ENCODE peak calls at places on chromosomes 3 and 15, in five cellular contexts. Y is endodermal cell, M is stomach, H is esophagus muscularis mucosa, J is fibroblast of lung. N is an unnamed sample.
A peak's percentile ranks its signal among the peaks of the same experiment; 100 is the strongest.

GRCh38 chr3:172140499-172141391 is 101.4 kb downstream of the FNDC3B start:
- DNase-seq in H (no peak), Y (no peak), J (peak; percentile 98), M (no peak), N (no peak)

GRCh38 chr3:124258057-124258500 is 266.2 kb upstream of the ROPN1 start:
- DNase-seq in Y (no peak), H (no peak), M (no peak), J (peak; percentile 89), N (no peak)

GRCh38 chr3:160052385-160053047 is 63.9 kb downstream of the IL12A start:
- DNase-seq in Y (no peak), H (no peak), M (peak; percentile 26), J (peak; percentile 59), N (no peak)

GRCh38 chr3:115204470-115204869 is 57.4 kb upstream of the ZBTB20 start:
- DNase-seq in H (no peak), M (no peak), Y (no peak), J (no peak), N (no peak)

GRCh38 chr3:102530443-102531195 is 95.8 kb downstream of the ZPLD1 start:
- DNase-seq in H (no peak), M (no peak), Y (no peak), J (peak; percentile 52), N (no peak)

GRCh38 chr3:15572138-15572537 is 29.2 kb downstream of the HACL1 start:
- DNase-seq in M (no peak), Y (no peak), H (no peak), J (no peak), N (no peak)

GRCh38 chr3:40597441-40597840 is 72.7 kb downstream of the ZNF621 start:
- DNase-seq in H (no peak), M (no peak), Y (no peak), J (peak; percentile 73), N (no peak)

GRCh38 chr3:27431116-27431515 is 53.1 kb downstream of the SLC4A7 start:
- DNase-seq in Y (no peak), H (no peak), J (peak; percentile 99), M (peak; percentile 27), N (no peak)

GRCh38 chr15:78207641-78208340 is 26.6 kb downstream of the ACSBG1 start:
- DNase-seq in H (no peak), Y (no peak), M (peak; percentile 15), J (no peak), N (no peak)

GRCh38 chr15:49823987-49824538 is 203.2 kb downstream of the DTWD1 start:
- DNase-seq in J (no peak), H (no peak), Y (no peak), M (no peak), N (no peak)

GRCh38 chr3:45986303-45986982 is 9.2 kb downstream of the FYCO1 start:
- DNase-seq in J (peak; percentile 90), M (peak; percentile 86), H (no peak), Y (no peak), N (no peak)

GRCh38 chr15:62472616-62473299 is 307.7 kb upstream of the C2CD4B start:
- DNase-seq in H (no peak), M (no peak), J (no peak), Y (no peak), N (no peak)

GRCh38 chr3:166451997-166452396 is 614.8 kb upstream of the BCHE start:
- DNase-seq in Y (no peak), H (no peak), M (no peak), J (no peak), N (no peak)

GRCh38 chr15:68418611-68419161 is 13.3 kb downstream of the ITGA11 start:
- DNase-seq in H (peak; percentile 91), Y (peak; percentile 42), M (peak; percentile 53), J (peak; percentile 79), N (no peak)

GRCh38 chr3:96213393-96213792 is 601.0 kb upstream of the EPHA6 start:
- DNase-seq in M (no peak), H (no peak), J (no peak), Y (no peak), N (no peak)
- TF ChIP-seq CTCF in M (no peak), H (no peak), J (no peak), Y (no peak), N (no peak)

DNA sequence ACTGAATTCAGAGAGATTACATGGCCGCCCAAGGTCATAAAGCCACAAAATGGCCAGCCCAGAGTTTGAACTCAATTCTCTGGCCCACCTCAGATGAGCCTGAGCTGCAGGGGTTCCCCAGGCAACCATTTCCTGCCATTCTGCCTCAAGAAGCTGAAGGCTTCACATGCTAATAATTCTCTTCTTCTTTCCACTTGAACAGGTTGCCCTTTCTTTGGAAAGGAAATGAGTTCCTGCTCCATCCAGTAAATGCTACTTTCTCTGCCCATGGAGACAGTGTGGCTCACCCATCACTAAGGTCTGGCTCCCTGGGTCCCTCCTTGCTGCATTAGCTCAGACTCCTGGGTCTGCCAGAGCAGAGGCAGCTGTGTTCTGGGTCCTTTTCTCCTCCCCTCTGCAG is 48.2 kb downstream of the TRIM42 start:
- DNase-seq in Y (no peak), J (no peak), H (no peak), M (no peak), N (no peak)
- TF ChIP-seq CTCF in Y (no peak), J (no peak), H (no peak), M (no peak), N (no peak)

GRCh38 chr15:75695634-75696302 is 16.9 kb downstream of the CSPG4 start:
- DNase-seq in H (no peak), J (no peak), M (no peak), Y (no peak), N (no peak)

GRCh38 chr15:75696303-75696657 is 16.4 kb downstream of the CSPG4 start:
- DNase-seq in M (no peak), H (no peak), Y (no peak), J (no peak), N (no peak)

GRCh38 chr15:75695206-75695605 is 17.4 kb downstream of the CSPG4 start:
- DNase-seq in M (no peak), Y (no peak), H (no peak), J (no peak), N (no peak)

GRCh38 chr15:75693501-75694240 is 19.0 kb downstream of the CSPG4 start:
- DNase-seq in M (no peak), Y (no peak), H (no peak), J (peak; percentile 84), N (no peak)

DNA sequence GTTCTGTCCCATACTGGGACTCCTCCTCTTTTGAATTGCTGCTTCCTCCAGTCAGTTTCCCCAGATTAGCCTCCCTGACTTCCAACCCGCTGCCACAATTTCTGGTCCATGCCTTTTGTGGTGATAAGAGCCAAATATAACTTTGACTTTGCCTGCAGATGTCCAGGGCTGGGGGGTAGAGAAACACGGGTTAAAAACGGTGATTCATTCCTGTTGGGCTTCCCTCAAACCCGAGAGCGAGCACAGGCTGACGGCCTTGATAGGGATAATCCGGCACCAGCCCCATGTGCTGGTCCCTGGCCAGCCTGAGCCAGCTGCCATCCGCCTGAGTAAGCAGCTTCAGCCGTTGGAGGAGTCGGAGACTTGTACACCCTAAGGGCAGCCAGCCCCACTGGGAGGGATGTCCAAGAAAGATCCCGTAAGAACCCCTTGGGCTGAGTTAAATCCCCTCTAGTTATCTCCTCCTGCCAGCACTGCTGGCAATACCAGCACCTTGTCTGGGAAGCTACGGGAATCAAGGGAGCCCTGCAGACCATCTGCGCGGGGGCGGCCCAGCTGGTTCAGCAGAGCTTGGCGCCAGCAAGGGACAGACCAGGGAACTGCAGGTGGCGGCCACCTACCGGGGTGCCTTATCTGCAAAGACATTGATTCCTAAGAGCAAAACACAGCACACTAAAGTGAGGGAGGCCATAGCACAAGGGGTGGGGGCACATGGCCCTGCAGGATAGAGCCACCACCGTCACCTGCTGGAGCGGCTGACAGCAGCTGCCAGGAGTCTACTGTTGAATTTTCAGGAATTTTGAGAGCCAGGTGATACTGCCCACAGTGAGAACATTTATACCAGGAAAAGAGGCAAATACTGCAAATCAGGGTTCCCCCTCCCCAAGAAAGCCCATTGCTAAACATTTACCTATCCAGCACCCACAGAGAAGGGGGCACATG is 18.1 kb downstream of the CSPG4 start:
- DNase-seq in J (peak; percentile 99), M (peak; percentile 67), Y (peak; percentile 90), H (peak; percentile 95), N (peak; percentile 82)
- TF ChIP-seq CTCF in J (peak; percentile 35), M (no peak), Y (peak; percentile 68), H (peak; percentile 33), N (peak; percentile 43)

DNA sequence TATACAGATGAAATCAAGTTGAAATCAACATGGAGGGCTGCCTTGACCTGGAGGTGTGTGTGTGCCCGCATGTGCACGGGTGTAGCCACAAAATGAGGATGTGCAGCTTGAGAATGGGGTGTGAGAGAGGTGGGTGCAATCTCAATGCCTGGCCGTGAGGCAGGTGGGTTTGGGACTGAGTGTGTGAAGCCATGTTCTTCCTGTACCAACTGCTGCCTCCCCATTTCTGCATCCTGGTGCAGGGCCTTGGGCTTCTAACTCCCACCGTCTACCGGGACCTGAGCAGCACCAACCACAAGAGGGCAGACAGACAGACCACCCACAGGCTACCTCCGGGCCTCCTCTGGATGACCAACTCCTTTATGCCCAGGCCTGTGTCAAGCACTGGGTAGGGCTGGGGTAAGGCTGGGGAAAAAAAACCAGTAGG is 161.9 kb upstream of the TLE3 start:
- DNase-seq in Y (peak; percentile 80), M (no peak), J (no peak), H (no peak), N (no peak)
- TF ChIP-seq CTCF in Y (peak; percentile 76), M (no peak), J (no peak), H (no peak), N (no peak)

GRCh38 chr3:131549340-131549739 is 46.6 kb upstream of the MRPL3 start:
- DNase-seq in Y (no peak), M (no peak), J (no peak), H (no peak), N (no peak)
- TF ChIP-seq CTCF in Y (peak; percentile 81), M (no peak), J (peak; percentile 31), H (no peak), N (peak; percentile 52)

DNA sequence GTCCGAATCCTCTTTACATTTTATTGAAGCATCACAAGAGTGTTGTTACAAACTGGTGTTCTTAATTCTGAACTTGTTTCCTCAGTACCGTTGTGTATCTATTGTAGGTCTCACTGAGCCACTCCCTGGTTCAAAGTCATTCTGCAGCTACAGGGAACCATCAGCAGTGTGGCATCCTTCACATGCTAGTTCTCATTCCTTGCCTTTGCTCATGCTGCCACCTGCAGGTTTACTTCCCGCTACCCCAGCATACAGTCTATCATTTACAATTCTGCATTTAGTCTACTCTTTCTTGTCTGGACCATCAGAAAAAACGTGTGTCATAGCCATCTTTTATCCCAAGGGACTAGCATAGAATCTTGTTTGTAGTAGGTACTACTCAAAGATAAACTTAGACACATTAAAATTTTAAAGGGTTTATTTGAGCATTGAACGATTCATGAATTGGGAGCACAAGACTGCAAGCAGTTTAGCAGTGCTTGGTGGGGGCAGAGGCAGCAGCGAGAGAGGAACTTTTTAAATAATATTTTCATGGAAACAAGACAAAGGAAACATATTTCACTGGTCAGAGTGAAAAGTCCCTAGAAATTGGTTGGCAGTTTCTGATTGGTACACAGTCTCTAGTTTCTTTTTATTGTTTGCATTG is 402.1 kb downstream of the CADM2 start:
- DNase-seq in J (peak; percentile 23), Y (peak; percentile 86), H (no peak), M (peak; percentile 37), N (peak; percentile 71)
- TF ChIP-seq CTCF in J (peak; percentile 16), Y (peak; percentile 87), H (peak; percentile 28), M (no peak), N (peak; percentile 34)